ENCODE peak calls at places on chromosomes 13 and 19, in four cellular contexts. Z is psoas muscle, O is NCI-H2029, Q is germinal center. J is an unnamed sample.

GRCh38 chr19:38093587-38093986 is 130.4 kb downstream of the DPF1 start:
- DNase-seq in O (peak), Z (no peak), Q (no peak), J (no peak)

GRCh38 chr13:53405616-53406015 is 377.0 kb downstream of the OLFM4 start:
- DNase-seq in Q (no peak), O (no peak), Z (no peak), J (no peak)

GRCh38 chr19:51564791-51565190 is 6.3 kb upstream of the ZNF175 start:
- DNase-seq in Z (no peak), Q (no peak), O (no peak), J (no peak)

GRCh38 chr19:31214086-31214485 is 135.2 kb downstream of the TSHZ3 start:
- DNase-seq in O (no peak), Q (no peak), Z (peak), J (peak)

GRCh38 chr13:111280666-111281577 is 39.5 kb upstream of the TEX29 start:
- DNase-seq in Q (no peak), O (no peak), Z (no peak), J (no peak)

GRCh38 chr19:38391911-38392464 is 3.5 kb downstream of the SPRED3 start:
- DNase-seq in Q (no peak), Z (no peak), O (no peak), J (no peak)

GRCh38 chr19:48419158-48419920 is 25.9 kb downstream of the GRIN2D start:
- DNase-seq in Z (peak), Q (peak), O (no peak), J (no peak)

GRCh38 chr19:29502581-29502850 is 23.3 kb upstream of the VSTM2B start:
- DNase-seq in O (no peak), Q (no peak), Z (no peak), J (no peak)

GRCh38 chr13:113017506-113018215 is 48.6 kb downstream of the MCF2L start:
- DNase-seq in O (no peak), Q (no peak), Z (no peak), J (no peak)

GRCh38 chr19:3619631-3620012 is 7.0 kb downstream of the CACTIN start:
- DNase-seq in Z (no peak), Q (no peak), O (no peak), J (no peak)

GRCh38 chr13:98664924-98665637 is 87.4 kb downstream of the SLC15A1 start:
- DNase-seq in O (no peak), Z (no peak), Q (no peak), J (no peak)

GRCh38 chr13:112982281-112983041 is 13.4 kb downstream of the MCF2L start:
- DNase-seq in Z (no peak), Q (no peak), O (no peak), J (no peak)

GRCh38 chr19:8922591-8922990 is 87.6 kb downstream of the MUC16 start:
- DNase-seq in O (no peak), Q (no peak), Z (no peak), J (no peak)

GRCh38 chr13:76462003-76462402 is 424.2 kb downstream of the KCTD12 start:
- DNase-seq in Q (no peak), Z (no peak), O (no peak), J (no peak)

GRCh38 chr13:112443191-112444000 is 67.2 kb downstream of the SPACA7 start:
- DNase-seq in Q (no peak), Z (peak), O (no peak), J (no peak)

GRCh38 chr13:29118471-29118870 is 298.3 kb downstream of the MTUS2 start:
- DNase-seq in Z (no peak), Q (no peak), O (no peak), J (no peak)

GRCh38 chr13:24348797-24349515 is 39.6 kb downstream of the C1QTNF9 start:
- DNase-seq in Q (no peak), O (peak), Z (no peak), J (no peak)

GRCh38 chr13:87078947-87079795 is 592.0 kb upstream of the SLITRK5 start:
- DNase-seq in O (no peak), Z (peak), Q (no peak), J (no peak)

J was measured in foreskin melanocyte.